ENCODE peak calls at places on chromosomes 2 and 18, in nine cellular contexts. Z is K562, U is IMR-90, H is adrenal gland, T is heart left ventricle, D is body of pancreas, L is Peyer's patch, F is tibial nerve, S is esophagus squamous epithelium. X is an unnamed sample.

GRCh38 chr2:58428553-58429284 is 187.6 kb upstream of the FANCL start:
- DNase-seq in F (no peak), D (peak; percentile 14), S (no peak), L (no peak), U (no peak), T (no peak), H (peak; percentile 13), Z (no peak), X (no peak)

GRCh38 chr18:3910507-3910906 is 460.5 kb downstream of the TGIF1 start:
- DNase-seq in H (no peak), U (peak; percentile 68), Z (no peak), S (no peak), F (no peak), L (no peak), D (no peak), T (no peak), X (no peak)

GRCh38 chr18:39051013-39051412 is 1485.4 kb upstream of the CELF4 start:
- DNase-seq in U (no peak), D (no peak), Z (no peak), T (no peak), F (no peak), H (no peak), S (no peak), L (no peak), X (no peak)

GRCh38 chr2:189609853-189610252 is 29.3 kb upstream of the SLC40A1 start:
- DNase-seq in T (no peak), D (no peak), S (no peak), F (no peak), Z (no peak), L (no peak), H (peak; percentile 68), U (no peak), X (no peak)

GRCh38 chr18:39839782-39840181 is 2115.3 kb upstream of the PIK3C3 start:
- DNase-seq in D (no peak), F (no peak), L (no peak), T (no peak), Z (no peak), S (no peak), H (no peak), U (peak; percentile 1), X (no peak)

GRCh38 chr2:141630531-141630930 is 500.3 kb downstream of the LRP1B start:
- DNase-seq in Z (no peak), L (no peak), U (no peak), D (no peak), S (no peak), F (no peak), H (no peak), T (no peak), X (no peak)

GRCh38 chr2:174718591-174718990 is 45.7 kb downstream of the CHRNA1 start:
- DNase-seq in S (no peak), D (no peak), L (no peak), Z (no peak), T (no peak), F (no peak), H (no peak), U (no peak), X (no peak)

GRCh38 chr18:6198585-6198984 is 216.1 kb downstream of the L3MBTL4 start:
- DNase-seq in F (no peak), H (no peak), Z (no peak), S (no peak), U (no peak), L (no peak), D (no peak), T (no peak), X (no peak)

GRCh38 chr2:15178946-15179345 is 382.2 kb downstream of the NBAS start:
- DNase-seq in Z (no peak), L (no peak), T (no peak), H (no peak), F (no peak), S (no peak), D (no peak), U (no peak), X (no peak)

GRCh38 chr2:46082531-46083485 is 214.4 kb upstream of the EPAS1 start:
- DNase-seq in F (no peak), Z (no peak), T (peak; percentile 75), S (no peak), H (peak; percentile 23), D (no peak), U (peak; percentile 88), L (peak; percentile 56), X (peak; percentile 23)

GRCh38 chr2:42934568-42935258 is 142.3 kb upstream of the HAAO start:
- DNase-seq in D (no peak), S (no peak), U (no peak), F (no peak), L (no peak), Z (peak; percentile 48), H (no peak), T (no peak), X (no peak)

GRCh38 chr2:118850901-118851268 is 3.4 kb upstream of the EN1 start:
- DNase-seq in U (no peak), T (no peak), S (no peak), H (no peak), D (no peak), L (peak; percentile 7), Z (no peak), F (no peak), X (no peak)

GRCh38 chr2:128745946-128746345 is 427.3 kb upstream of the HS6ST1 start:
- DNase-seq in T (no peak), S (no peak), Z (no peak), U (no peak), D (no peak), F (no peak), H (no peak), L (no peak), X (no peak)

GRCh38 chr2:170582313-170582712 is 132.8 kb upstream of the SP5 start:
- DNase-seq in H (no peak), F (no peak), Z (no peak), T (no peak), D (no peak), U (no peak), L (no peak), S (no peak), X (no peak)

GRCh38 chr2:152716805-152717241 is 438 bp downstream of the PRPF40A start:
- DNase-seq in D (peak; percentile 25), U (no peak), L (peak; percentile 58), Z (peak; percentile 74), S (no peak), F (no peak), H (peak; percentile 47), T (peak; percentile 19), X (peak; percentile 35)

GRCh38 chr2:74414913-74415761 is 6.3 kb downstream of the C2orf81 start:
- DNase-seq in H (peak; percentile 29), L (peak; percentile 81), Z (no peak), D (peak; percentile 38), F (peak; percentile 44), U (no peak), S (no peak), T (peak; percentile 66), X (peak; percentile 51)

GRCh38 chr2:219332542-219332941 is at the start of gene RESP18:
- DNase-seq in L (no peak), T (no peak), S (no peak), H (no peak), D (no peak), Z (no peak), U (no peak), F (no peak), X (no peak)

GRCh38 chr2:219327719-219328118 is 4.8 kb downstream of the RESP18 start:
- DNase-seq in L (no peak), H (no peak), D (no peak), T (no peak), Z (no peak), U (no peak), S (no peak), F (no peak), X (no peak)

GRCh38 chr2:219335373-219335786 is 2.8 kb upstream of the RESP18 start:
- DNase-seq in T (no peak), H (no peak), L (no peak), U (peak; percentile 6), S (no peak), F (no peak), Z (no peak), D (no peak), X (no peak)

GRCh38 chr2:219331560-219332213 is 857 bp downstream of the RESP18 start:
- DNase-seq in F (no peak), T (peak; percentile 37), S (no peak), U (peak; percentile 21), L (no peak), H (peak; percentile 45), Z (peak; percentile 58), D (peak; percentile 22), X (peak; percentile 11)
- H3K27me3 ChIP-seq in F (peaks cover 68% of the 10 kb centered on the region), T (peaks cover 50% of the 10 kb centered on the region), S (no peaks in the 10 kb centered on the region), U (peaks cover 63% of the 10 kb centered on the region), L (peaks cover 5% of the 10 kb centered on the region), H (peaks cover 12% of the 10 kb centered on the region), Z (peaks cover 22% of the 10 kb centered on the region), D (peaks cover 15% of the 10 kb centered on the region), X (peaks cover 63% of the 10 kb centered on the region)

GRCh38 chr2:99910903-99911302 is 231.5 kb downstream of the AFF3 start:
- DNase-seq in L (no peak), S (no peak), Z (no peak), T (no peak), U (peak; percentile 7), F (no peak), D (no peak), H (no peak), X (no peak)
- TF ChIP-seq POLR2A in L (no peak), S (no peak), Z (no peak), T (no peak), U (no peak), F (no peak), D (no peak), H (no peak), X (no peak)

GRCh38 chr2:30264236-30264635 is 32.9 kb downstream of the LBH start:
- DNase-seq in U (no peak), L (no peak), H (peak; percentile 55), D (no peak), F (no peak), Z (no peak), T (no peak), S (no peak), X (no peak)
- H3K4me1 ChIP-seq in U (peaks cover 13% of the 10 kb centered on the region), L (no peaks in the 10 kb centered on the region), H (peaks cover 10% of the 10 kb centered on the region), D (no peaks in the 10 kb centered on the region), F (no peaks in the 10 kb centered on the region), Z (peaks cover 15% of the 10 kb centered on the region), T (no peaks in the 10 kb centered on the region), S (peaks cover 13% of the 10 kb centered on the region), X (peaks cover 6% of the 10 kb centered on the region)

DNA sequence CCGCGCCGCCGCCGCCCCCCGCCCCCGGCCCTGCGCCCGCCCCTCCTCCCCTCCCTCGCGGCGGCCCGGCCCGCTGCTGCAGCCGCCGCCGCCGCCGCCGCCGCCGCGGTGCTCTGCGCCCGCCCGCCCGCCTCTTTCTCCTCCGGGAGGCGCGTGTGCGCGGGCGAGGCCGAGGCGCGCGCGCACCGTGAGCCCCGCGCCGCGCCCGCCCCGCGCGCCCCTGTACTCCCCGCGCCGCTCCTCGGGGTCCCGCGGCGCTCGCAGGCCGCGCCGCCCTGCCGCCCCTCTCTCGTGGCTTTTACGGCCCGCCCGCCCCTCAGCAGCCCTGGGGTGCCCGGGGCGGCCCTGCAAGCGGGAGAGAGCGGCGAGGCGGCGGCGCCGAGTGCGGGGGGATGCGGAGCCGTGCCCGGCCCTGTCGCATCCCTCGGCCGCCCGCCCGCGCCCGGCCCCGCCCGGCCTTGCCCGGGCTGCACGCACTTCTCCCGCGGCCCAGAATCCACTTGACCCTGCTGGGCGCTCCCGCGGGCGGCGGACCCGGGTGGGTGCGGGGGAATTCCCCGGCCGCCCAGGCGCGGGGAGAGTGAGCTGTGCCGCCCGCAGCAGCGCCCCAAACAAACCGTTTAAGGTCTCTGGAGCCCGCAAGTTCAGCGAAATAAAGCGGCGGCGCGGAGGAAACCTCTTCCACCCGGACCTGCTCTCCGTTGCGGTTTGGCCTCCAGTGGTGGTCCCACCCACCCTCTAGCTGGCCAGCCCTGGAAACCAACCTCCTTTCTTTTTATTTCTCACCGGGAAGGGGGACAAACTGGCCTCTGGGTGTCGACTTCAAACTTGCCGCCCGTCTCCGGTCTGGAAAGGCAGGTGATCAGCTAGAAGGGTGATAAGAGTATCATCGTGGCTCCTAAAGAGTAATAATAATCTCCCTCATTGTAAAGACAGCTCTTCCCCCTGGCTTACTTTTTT is 37.4 kb downstream of the AFF3 start:
- DNase-seq in T (no peak), H (peak; percentile 6), Z (no peak), F (no peak), U (peak; percentile 11), D (no peak), L (no peak), S (no peak), X (no peak)
- H3K27me3 ChIP-seq in T (no peaks in the 10 kb centered on the region), H (no peaks in the 10 kb centered on the region), Z (peaks cover 21% of the 10 kb centered on the region), F (no peaks in the 10 kb centered on the region), U (no peaks in the 10 kb centered on the region), D (peaks cover 8% of the 10 kb centered on the region), L (no peaks in the 10 kb centered on the region), S (no peaks in the 10 kb centered on the region), X (peaks cover 20% of the 10 kb centered on the region)

X was measured in transverse colon.